ENCODE peak calls at places on chromosomes 1 and 21, in four cellular contexts. One of them, this sample, is unnamed.

GRCh38 chr1:98331232-98331631 is 330.3 kb upstream of the SNX7 start:
- DNase-seq in H9: no peak
- DNase-seq in mesendoderm: no peak
- DNase-seq in H1: no peak
- DNase-seq in this sample: peak

GRCh38 chr1:181033799-181034391 is at the start of gene MR1:
- DNase-seq in H9: no peak
- DNase-seq in mesendoderm: peak
- DNase-seq in H1: no peak
- DNase-seq in this sample: peak

GRCh38 chr1:108561731-108562326 is 1.9 kb downstream of the EEIG2 start:
- DNase-seq in H9: peak
- DNase-seq in mesendoderm: peak
- DNase-seq in H1: peak
- DNase-seq in this sample: no peak

GRCh38 chr1:54080598-54081049 is 27.2 kb downstream of the TCEANC2 start:
- DNase-seq in H9: no peak
- DNase-seq in mesendoderm: no peak
- DNase-seq in H1: no peak
- DNase-seq in this sample: no peak

GRCh38 chr1:81867235-81867634 is 66.5 kb downstream of the ADGRL2 start:
- DNase-seq in H9: no peak
- DNase-seq in mesendoderm: no peak
- DNase-seq in H1: no peak
- DNase-seq in this sample: no peak

GRCh38 chr1:114122891-114123621 is 30.6 kb downstream of the SYT6 start:
- DNase-seq in H9: no peak
- DNase-seq in mesendoderm: peak
- DNase-seq in H1: no peak
- DNase-seq in this sample: peak

GRCh38 chr1:6041432-6042062 is 4.1 kb upstream of the KCNAB2 start:
- DNase-seq in H9: peak
- DNase-seq in mesendoderm: peak
- DNase-seq in H1: peak
- DNase-seq in this sample: no peak

GRCh38 chr1:77405186-77405585 is 123.4 kb downstream of the AK5 start:
- DNase-seq in H9: no peak
- DNase-seq in mesendoderm: no peak
- DNase-seq in H1: no peak
- DNase-seq in this sample: no peak

GRCh38 chr1:157773723-157774350 is 3.1 kb downstream of the FCRL2 start:
- DNase-seq in H9: peak
- DNase-seq in mesendoderm: peak
- DNase-seq in H1: no peak
- DNase-seq in this sample: no peak

GRCh38 chr1:108817016-108817415 is 39.9 kb downstream of the AKNAD1 start:
- DNase-seq in H9: no peak
- DNase-seq in mesendoderm: no peak
- DNase-seq in H1: no peak
- DNase-seq in this sample: peak

GRCh38 chr1:21586926-21587601 is 77.8 kb downstream of the ALPL start:
- DNase-seq in H9: peak
- DNase-seq in mesendoderm: peak
- DNase-seq in H1: no peak
- DNase-seq in this sample: peak
- H2BK15ac ChIP-seq in H9: no peak
- H2BK15ac ChIP-seq in mesendoderm: no peak
- H2BK15ac ChIP-seq in H1: no peak
- H2BK15ac ChIP-seq in this sample: no peak

GRCh38 chr1:205273551-205273982 is 45.8 kb downstream of the TMCC2 start:
- DNase-seq in H9: peak
- DNase-seq in mesendoderm: peak
- DNase-seq in H1: peak
- DNase-seq in this sample: peak

GRCh38 chr1:205274041-205274691 is 46.4 kb downstream of the TMCC2 start:
- DNase-seq in H9: peak
- DNase-seq in mesendoderm: peak
- DNase-seq in H1: peak
- DNase-seq in this sample: no peak

GRCh38 chr1:205275133-205275532 is 46.4 kb downstream of the NUAK2 start:
- DNase-seq in H9: no peak
- DNase-seq in mesendoderm: no peak
- DNase-seq in H1: no peak
- DNase-seq in this sample: no peak

GRCh38 chr1:205275916-205276315 is 45.6 kb downstream of the NUAK2 start:
- DNase-seq in H9: no peak
- DNase-seq in mesendoderm: no peak
- DNase-seq in H1: no peak
- DNase-seq in this sample: no peak

DNA sequence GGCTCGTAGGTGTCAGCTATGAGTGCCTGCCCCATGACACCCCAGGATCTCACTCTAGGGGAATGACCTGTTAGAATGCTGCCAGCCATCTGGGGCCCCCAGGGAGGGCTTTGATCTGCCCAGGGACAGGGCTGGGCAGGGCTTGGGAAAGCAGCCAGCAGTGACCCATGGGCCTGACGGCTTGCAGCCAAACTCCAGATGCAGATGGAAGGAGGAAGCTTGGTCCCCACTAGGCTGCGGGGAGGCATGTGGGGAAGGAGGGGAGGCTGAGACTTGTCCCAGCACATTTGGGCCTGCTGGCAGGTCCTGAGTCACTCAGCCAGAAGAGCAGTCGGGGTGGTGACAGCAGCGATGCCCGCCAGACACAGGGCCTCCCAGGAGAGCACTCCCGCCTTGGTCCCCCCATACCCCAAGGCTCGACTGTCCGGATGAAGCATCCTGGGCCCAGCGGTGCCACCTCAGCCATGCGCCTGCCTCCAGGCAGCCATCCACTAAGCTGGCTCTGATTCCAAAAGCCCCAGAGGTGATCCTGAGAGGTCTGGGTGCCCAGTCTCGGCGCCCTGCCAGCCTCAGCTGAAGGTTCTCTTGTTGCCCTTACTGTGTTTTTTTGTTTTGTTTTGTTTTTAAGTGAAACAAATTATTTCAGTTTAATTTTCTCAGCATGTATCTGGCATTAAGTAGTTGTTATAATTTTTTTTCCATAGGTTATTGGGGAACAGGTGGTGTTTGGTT is 45.0 kb downstream of the NUAK2 start:
- DNase-seq in H9: no peak
- DNase-seq in mesendoderm: no peak
- DNase-seq in H1: no peak
- DNase-seq in this sample: no peak
- H3K4ac ChIP-seq in H9: no peak
- H3K4ac ChIP-seq in mesendoderm: peak
- H3K4ac ChIP-seq in H1: no peak
- H3K4ac ChIP-seq in this sample: peak

GRCh38 chr1:46601257-46602007 is 2.6 kb downstream of the MKNK1 start:
- DNase-seq in H9: no peak
- DNase-seq in mesendoderm: no peak
- DNase-seq in H1: no peak
- DNase-seq in this sample: no peak
- H3K56ac ChIP-seq in H9: no peak
- H3K56ac ChIP-seq in mesendoderm: no peak
- H3K56ac ChIP-seq in H1: no peak
- H3K56ac ChIP-seq in this sample: no peak

DNA sequence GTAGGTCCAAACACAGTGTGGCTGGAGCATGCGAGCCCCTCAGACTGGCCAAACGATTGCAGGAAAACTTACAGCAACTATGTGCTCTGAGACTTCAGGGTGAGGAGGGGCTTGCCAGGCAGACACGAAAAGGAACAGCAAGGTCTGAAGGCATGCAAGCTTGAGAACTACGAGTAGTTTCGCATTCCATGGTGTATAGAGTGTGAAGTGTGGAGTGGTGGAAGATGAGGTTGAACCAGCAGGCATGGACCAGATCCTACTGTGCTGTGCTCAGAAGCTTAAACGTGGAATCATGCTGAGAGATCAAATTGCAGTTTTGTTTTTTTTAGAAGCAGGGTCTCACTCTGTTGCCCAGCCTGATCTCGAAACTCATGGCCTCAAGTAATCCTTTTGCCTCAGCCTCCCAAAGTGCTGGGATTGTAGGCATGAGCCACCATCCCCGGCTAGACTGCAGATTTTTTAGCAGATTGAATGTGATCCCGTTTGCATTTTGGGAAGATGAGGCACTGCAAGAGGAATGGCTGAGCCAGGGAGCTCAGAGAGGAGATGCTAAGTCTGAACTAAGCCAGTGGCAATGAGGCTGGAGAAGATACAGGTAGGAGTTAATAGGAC is 5.1 kb upstream of the TFAP2E start:
- DNase-seq in H9: no peak
- DNase-seq in mesendoderm: peak
- DNase-seq in H1: no peak
- DNase-seq in this sample: no peak
- H2BK15ac ChIP-seq in H9: no peak
- H2BK15ac ChIP-seq in mesendoderm: no peak
- H2BK15ac ChIP-seq in H1: no peak
- H2BK15ac ChIP-seq in this sample: no peak

DNA sequence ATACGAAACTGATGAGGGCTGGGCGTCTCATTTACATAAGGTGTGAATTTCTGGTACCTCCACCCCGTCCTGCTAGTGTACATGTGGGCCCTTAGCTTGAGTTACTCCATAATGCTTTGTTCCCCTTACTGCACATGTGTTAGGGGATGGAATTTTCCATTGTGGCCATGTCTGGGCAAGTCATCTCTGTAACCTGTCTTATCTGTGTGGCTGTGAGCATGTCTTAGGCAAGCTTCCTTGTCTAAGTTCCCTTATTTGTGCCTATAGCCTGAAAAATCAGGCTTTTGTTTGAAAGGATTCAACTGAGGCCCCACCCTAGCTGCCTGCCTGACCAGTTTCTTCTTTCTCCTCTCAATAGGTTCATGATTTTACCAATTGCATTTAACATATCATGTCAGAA is 184.2 kb downstream of the RASAL2 start:
- DNase-seq in H9: no peak
- DNase-seq in mesendoderm: no peak
- DNase-seq in H1: no peak
- DNase-seq in this sample: no peak
- H3K4ac ChIP-seq in H9: no peak
- H3K4ac ChIP-seq in mesendoderm: no peak
- H3K4ac ChIP-seq in H1: no peak
- H3K4ac ChIP-seq in this sample: peak

GRCh38 chr1:201429771-201430501 is 8.4 kb upstream of the TNNI1 start:
- DNase-seq in H9: no peak
- DNase-seq in mesendoderm: no peak
- DNase-seq in H1: no peak
- DNase-seq in this sample: no peak

GRCh38 chr1:201422436-201423030 is 1.0 kb upstream of the TNNI1 start:
- DNase-seq in H9: no peak
- DNase-seq in mesendoderm: no peak
- DNase-seq in H1: no peak
- DNase-seq in this sample: no peak

GRCh38 chr1:201423655-201424610 is 2.4 kb upstream of the TNNI1 start:
- DNase-seq in H9: no peak
- DNase-seq in mesendoderm: no peak
- DNase-seq in H1: no peak
- DNase-seq in this sample: no peak

GRCh38 chr1:201427923-201428322 is 6.4 kb upstream of the TNNI1 start:
- DNase-seq in H9: no peak
- DNase-seq in mesendoderm: no peak
- DNase-seq in H1: no peak
- DNase-seq in this sample: no peak

GRCh38 chr1:201426395-201427310 is 5.1 kb upstream of the TNNI1 start:
- DNase-seq in H9: no peak
- DNase-seq in mesendoderm: peak
- DNase-seq in H1: no peak
- DNase-seq in this sample: no peak
- H3K56ac ChIP-seq in H9: no peak
- H3K56ac ChIP-seq in mesendoderm: no peak
- H3K56ac ChIP-seq in H1: no peak
- H3K56ac ChIP-seq in this sample: no peak

GRCh38 chr1:19923137-19923952 is at the start of gene PLA2G2E:
- DNase-seq in H9: no peak
- DNase-seq in mesendoderm: no peak
- DNase-seq in H1: no peak
- DNase-seq in this sample: no peak
- H2BK15ac ChIP-seq in H9: no peak
- H2BK15ac ChIP-seq in mesendoderm: no peak
- H2BK15ac ChIP-seq in H1: no peak
- H2BK15ac ChIP-seq in this sample: no peak

GRCh38 chr21:16372546-16372945 is 642.8 kb downstream of the USP25 start:
- DNase-seq in H9: no peak
- DNase-seq in mesendoderm: no peak
- DNase-seq in H1: no peak
- DNase-seq in this sample: no peak

GRCh38 chr21:16366207-16366606 is 636.4 kb downstream of the USP25 start:
- DNase-seq in H9: no peak
- DNase-seq in mesendoderm: no peak
- DNase-seq in H1: no peak
- DNase-seq in this sample: no peak

GRCh38 chr21:16370176-16370575 is 640.4 kb downstream of the USP25 start:
- DNase-seq in H9: no peak
- DNase-seq in mesendoderm: no peak
- DNase-seq in H1: no peak
- DNase-seq in this sample: no peak
- H3K4ac ChIP-seq in H9: no peak
- H3K4ac ChIP-seq in mesendoderm: no peak
- H3K4ac ChIP-seq in H1: no peak
- H3K4ac ChIP-seq in this sample: no peak

GRCh38 chr1:22018583-22019559 is 17.4 kb downstream of the CELA3A start:
- DNase-seq in H9: no peak
- DNase-seq in mesendoderm: no peak
- DNase-seq in H1: no peak
- DNase-seq in this sample: peak
- H3K56ac ChIP-seq in H9: no peak
- H3K56ac ChIP-seq in mesendoderm: no peak
- H3K56ac ChIP-seq in H1: no peak
- H3K56ac ChIP-seq in this sample: no peak

This sample was measured in IMR-90.